ENCODE peak calls at places on chromosomes 7 and 10, in nine cellular contexts. I, V, N, D, J, X, B, A and T are unnamed samples. For H3K36me3, the result is how much of the 10 kb centered on the place peaks cover.

GRCh38 chr7:151271699-151272355 is 23.3 kb upstream of the SMARCD3 start:
- DNase-seq in I (no peak), V (no peak), N (peak), D (peak), J (no peak), X (peak), B (no peak), A (peak), T (no peak)

GRCh38 chr7:4791738-4792536 is 16.5 kb downstream of the AP5Z1 start:
- DNase-seq in I (peak), V (peak), N (peak), D (peak), J (peak), X (peak), B (peak), A (peak), T (peak)

GRCh38 chr10:107072786-107073185 is 91.7 kb downstream of the SORCS1 start:
- DNase-seq in I (no peak), V (no peak), N (no peak), D (no peak), J (no peak), X (no peak), B (peak), A (no peak), T (no peak)

GRCh38 chr10:3783313-3783689 is 1.7 kb downstream of the KLF6 start:
- DNase-seq in I (peak), V (peak), N (no peak), D (peak), J (peak), X (peak), B (peak), A (no peak), T (peak)

GRCh38 chr10:99450624-99451498 is 20.4 kb upstream of the GOT1 start:
- DNase-seq in I (no peak), V (no peak), N (no peak), D (no peak), J (no peak), X (no peak), B (no peak), A (no peak), T (no peak)

GRCh38 chr7:158395780-158396214 is 191.8 kb downstream of the PTPRN2 start:
- DNase-seq in I (no peak), V (peak), N (no peak), D (peak), J (peak), X (no peak), B (no peak), A (no peak), T (no peak)

GRCh38 chr7:80622531-80622930 is 15.9 kb upstream of the CD36 start:
- DNase-seq in I (no peak), V (no peak), N (no peak), D (no peak), J (no peak), X (no peak), B (no peak), A (no peak), T (no peak)

GRCh38 chr7:15546272-15546792 is 15.5 kb downstream of the AGMO start:
- DNase-seq in I (no peak), V (no peak), N (no peak), D (no peak), J (no peak), X (no peak), B (no peak), A (no peak), T (no peak)

GRCh38 chr10:117662126-117662525 is 119.6 kb downstream of the EMX2 start:
- DNase-seq in I (no peak), V (no peak), N (no peak), D (no peak), J (no peak), X (no peak), B (no peak), A (no peak), T (no peak)

GRCh38 chr7:116327135-116327534 is 116.8 kb downstream of the TES start:
- DNase-seq in I (no peak), V (no peak), N (no peak), D (no peak), J (no peak), X (no peak), B (no peak), A (no peak), T (no peak)

GRCh38 chr7:46607176-46607575 is 686.1 kb upstream of the IGFBP3 start:
- DNase-seq in I (no peak), V (no peak), N (no peak), D (no peak), J (no peak), X (no peak), B (no peak), A (no peak), T (no peak)

GRCh38 chr7:50864694-50865093 is 82.0 kb upstream of the GRB10 start:
- DNase-seq in I (no peak), V (no peak), N (no peak), D (no peak), J (no peak), X (no peak), B (no peak), A (no peak), T (no peak)

GRCh38 chr10:96622330-96622729 is 35.5 kb upstream of the TM9SF3 start:
- DNase-seq in I (no peak), V (no peak), N (no peak), D (no peak), J (no peak), X (no peak), B (no peak), A (no peak), T (no peak)

GRCh38 chr10:87552248-87552914 is 47.7 kb downstream of the MINPP1 start:
- DNase-seq in I (no peak), V (no peak), N (no peak), D (no peak), J (no peak), X (no peak), B (no peak), A (no peak), T (no peak)

GRCh38 chr10:121553861-121554264 is 44.4 kb downstream of the FGFR2 start:
- DNase-seq in I (no peak), V (no peak), N (no peak), D (peak), J (no peak), X (no peak), B (no peak), A (no peak), T (no peak)

DNA sequence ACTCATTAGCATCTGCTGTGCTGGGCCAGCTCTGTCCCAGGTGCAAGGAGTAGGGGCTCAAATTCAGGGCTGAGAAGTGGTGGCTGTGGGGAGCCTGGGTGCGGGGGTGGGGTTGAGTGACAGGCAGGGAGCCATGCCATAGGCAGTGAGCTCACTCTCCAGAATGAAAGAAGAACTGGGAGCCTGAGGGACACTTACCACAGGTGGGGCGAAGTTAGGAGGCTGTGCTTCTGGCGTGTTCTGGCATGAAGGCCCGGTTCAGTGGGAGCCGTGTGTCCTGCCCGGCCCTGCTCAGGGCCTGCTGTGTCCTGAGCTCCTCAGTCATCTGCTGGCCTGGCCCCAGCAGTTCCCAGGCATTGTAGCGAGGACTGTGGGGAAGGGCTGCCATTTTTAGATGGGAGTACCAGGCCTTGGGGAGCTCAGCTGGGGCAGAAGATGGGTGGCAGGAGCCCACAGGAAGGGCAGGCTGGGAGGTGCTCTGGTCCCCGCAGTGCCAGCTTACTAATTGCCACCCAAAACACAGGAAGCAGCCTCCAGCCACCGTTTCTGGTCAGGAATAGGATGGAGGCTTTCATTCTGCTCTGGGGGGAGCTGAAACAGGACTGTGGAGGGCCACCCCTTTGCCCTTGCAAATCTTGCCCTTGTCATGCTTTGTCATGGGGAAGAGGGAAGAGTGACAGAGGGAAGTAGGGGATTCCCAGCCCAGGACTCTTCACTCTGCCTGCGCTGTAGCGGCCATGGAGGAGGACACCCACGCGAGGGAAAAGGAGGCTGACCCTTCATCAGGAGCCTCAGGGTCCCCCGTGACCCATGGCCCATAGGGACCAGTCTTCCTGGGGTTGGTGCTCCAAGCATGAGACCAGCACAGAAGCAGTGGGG is 62.2 kb downstream of the MKI67 start:
- DNase-seq in I (no peak), V (no peak), N (no peak), D (no peak), J (peak), X (no peak), B (no peak), A (peak), T (peak)
- H3K4me3 ChIP-seq in I (no peak), V (no peak), N (no peak), D (no peak), J (no peak), X (no peak), B (no peak), A (no peak), T (no peak)

GRCh38 chr10:45000138-45000763 is 472 bp upstream of the ZNF22 start:
- DNase-seq in I (peak), V (no peak), N (peak), D (peak), J (no peak), X (peak), B (peak), A (peak), T (peak)
- H3K36me3 ChIP-seq in I (under half), V (under half), N (under half), D (under half), J (under half), X (under half), B (under half), A (under half), T (under half)

DNA sequence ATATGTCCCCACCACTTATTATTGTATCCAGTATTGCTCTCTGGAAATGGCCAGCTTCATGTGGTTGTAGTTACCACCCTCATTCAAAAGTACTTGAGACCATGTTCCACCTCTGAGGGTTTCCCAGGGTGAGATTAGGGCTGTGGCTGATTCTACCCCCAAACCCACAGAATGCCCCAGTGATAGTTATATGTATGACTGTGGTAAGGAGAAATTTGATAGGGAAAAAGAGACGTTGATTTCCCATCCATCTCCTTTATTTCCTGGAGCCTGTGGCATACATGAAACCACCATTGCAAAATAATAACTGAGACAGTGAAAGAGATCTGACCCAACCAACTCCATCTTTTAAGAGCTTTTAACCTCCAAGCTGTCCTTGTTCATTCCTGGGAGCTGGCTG is 25.2 kb downstream of the ARL5B start:
- DNase-seq in I (no peak), V (no peak), N (no peak), D (no peak), J (no peak), X (no peak), B (no peak), A (no peak), T (no peak)
- TF ChIP-seq POLR2A in I (no peak), V (no peak), N (no peak), D (no peak), J (no peak), X (no peak), B (no peak), A (no peak), T (no peak)

DNA sequence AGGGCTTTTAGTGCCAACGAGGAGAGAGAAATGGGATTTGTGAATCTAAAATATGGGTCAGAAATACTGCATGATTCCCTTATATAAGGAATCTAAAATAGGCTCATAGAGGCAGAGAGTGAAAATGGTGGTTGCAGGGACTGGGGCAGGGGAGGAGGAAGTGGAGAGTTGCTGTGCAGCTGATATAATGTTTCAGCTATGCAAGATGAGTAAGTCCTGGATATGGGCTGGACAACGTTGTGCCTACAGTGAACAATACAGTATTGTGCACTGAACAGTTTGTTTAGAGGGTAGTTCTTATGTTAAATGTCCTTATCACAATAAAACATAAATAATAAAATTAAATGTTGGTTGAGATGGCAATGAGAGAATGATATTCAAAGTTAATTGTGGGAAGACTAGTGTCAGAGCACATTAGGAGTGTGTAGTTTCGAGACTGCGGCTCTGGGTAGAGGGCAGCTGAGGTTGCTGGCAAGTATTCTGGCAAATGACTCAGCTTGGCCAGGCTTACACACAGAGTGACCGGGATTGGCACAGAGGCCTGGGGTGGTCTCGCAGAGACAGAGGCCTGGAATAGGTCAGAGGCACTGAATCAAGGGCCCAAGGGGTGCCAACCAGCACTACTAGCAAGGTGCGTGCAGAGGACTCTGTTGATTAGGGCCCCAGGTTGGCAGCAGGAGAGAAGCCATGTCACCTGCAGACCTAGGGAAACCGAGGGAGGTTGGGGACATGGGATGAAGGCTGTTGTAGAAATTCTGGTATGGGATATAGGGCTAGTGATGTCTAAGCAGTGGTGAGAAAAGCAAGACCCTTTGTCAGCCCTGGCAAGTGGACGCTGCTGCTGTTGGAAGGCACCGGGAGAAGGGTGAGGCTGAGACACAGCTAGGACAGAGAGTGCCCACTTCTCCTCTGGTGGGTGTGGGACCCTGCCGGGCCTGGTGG is 2.8 kb upstream of the DEPP1 start:
- DNase-seq in I (peak), V (no peak), N (no peak), D (no peak), J (no peak), X (peak), B (peak), A (no peak), T (peak)
- H3K4me3 ChIP-seq in I (no peak), V (no peak), N (no peak), D (no peak), J (no peak), X (no peak), B (no peak), A (no peak), T (no peak)

GRCh38 chr10:49471532-49471931 is 67.4 kb downstream of the ERCC6 start:
- DNase-seq in I (no peak), V (no peak), N (no peak), D (no peak), J (no peak), X (no peak), B (no peak), A (no peak), T (no peak)

GRCh38 chr10:49474901-49475300 is 64.0 kb downstream of the ERCC6 start:
- DNase-seq in I (no peak), V (no peak), N (no peak), D (no peak), J (no peak), X (no peak), B (no peak), A (no peak), T (no peak)
- H3K36me3 ChIP-seq in I (under half), V (under half), N (half or more), D (under half), J (half or more), X (half or more), B (under half), A (half or more), T (half or more)

DNA sequence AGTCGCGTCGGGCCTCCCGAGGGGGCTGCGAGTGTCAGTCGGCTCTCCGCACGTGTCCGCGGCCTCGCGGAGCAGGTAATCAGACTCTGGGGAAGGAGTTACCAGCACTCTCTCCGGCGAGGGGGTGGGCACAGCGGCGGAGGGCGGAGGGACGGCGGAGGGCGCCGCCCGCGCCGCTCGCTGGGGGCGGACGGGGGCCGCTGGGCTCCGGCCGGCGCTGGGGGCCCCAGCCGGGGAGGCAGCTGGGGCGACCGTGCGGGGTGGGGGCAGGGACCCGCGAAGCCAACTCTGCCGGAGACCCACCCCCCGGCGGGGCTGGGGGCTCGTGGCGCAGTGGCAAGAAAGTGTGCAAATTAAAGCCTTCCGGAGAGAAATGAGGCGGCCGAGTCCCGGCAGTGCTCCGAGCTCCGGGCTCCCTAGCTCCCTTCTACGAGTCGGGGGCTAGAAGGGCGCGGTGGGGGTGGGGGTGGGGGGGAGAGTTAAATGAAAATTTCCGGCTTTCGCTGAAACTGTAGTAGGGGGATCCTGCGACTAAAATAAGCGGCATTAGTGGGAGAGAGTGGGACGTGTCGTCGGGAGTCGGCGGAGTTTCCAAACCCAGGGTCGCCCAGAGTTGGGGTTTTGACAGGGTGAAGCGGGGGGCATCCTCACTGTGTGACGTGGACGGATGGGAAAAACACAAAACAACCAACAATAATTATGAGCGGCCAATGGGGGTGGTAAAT is at the start of gene CDK6:
- DNase-seq in I (peak), V (peak), N (no peak), D (peak), J (peak), X (peak), B (peak), A (no peak), T (peak)
- TF ChIP-seq POLR2A in I (no peak), V (no peak), N (peak), D (no peak), J (no peak), X (peak), B (no peak), A (no peak), T (no peak)

DNA sequence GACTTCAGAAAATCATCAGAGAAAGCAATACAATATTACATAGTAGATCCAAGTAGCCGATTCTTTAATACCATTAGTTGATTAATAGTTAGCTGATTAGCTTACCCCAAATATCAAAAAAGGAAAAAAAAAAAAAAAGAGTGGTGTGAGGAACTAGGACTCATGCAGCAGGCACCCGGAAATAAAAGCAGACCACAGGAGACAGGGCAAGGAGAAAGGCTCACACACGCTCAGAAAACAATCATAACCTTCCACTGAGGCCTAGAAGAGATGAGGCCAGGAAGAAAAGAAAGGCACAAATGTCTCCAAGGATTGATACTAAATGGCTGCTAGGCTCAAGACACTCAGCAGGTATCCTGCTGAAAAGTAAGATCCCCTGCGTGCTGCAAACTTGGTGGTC is 25.9 kb downstream of the TRDMT1 start:
- DNase-seq in I (no peak), V (no peak), N (no peak), D (no peak), J (no peak), X (no peak), B (peak), A (no peak), T (no peak)
- H3K4me3 ChIP-seq in I (no peak), V (no peak), N (peak), D (no peak), J (no peak), X (no peak), B (no peak), A (peak), T (peak)